ENCODE peak calls at places on chromosomes 4 and X, in four cellular contexts. One of them, this sample, is unnamed.

GRCh38 chr4:55742655-55743191 is 76.9 kb upstream of the EXOC1L start:
- DNase-seq in GM06990: no peak
- DNase-seq in OCI-LY7: no peak
- DNase-seq in transverse colon: no peak
- DNase-seq in this sample: no peak

GRCh38 chrX:30301977-30302376 is 7.2 kb downstream of the NR0B1 start:
- DNase-seq in transverse colon: no peak
- DNase-seq in OCI-LY7: no peak
- DNase-seq in GM06990: no peak
- DNase-seq in this sample: no peak

GRCh38 chr4:158211288-158211687 is 1.0 kb downstream of the TMEM144 start:
- DNase-seq in transverse colon: peak
- DNase-seq in GM06990: no peak
- DNase-seq in OCI-LY7: no peak
- DNase-seq in this sample: no peak

GRCh38 chrX:102658551-102658950 is 7.3 kb downstream of the GPRASP1 start:
- DNase-seq in GM06990: no peak
- DNase-seq in transverse colon: no peak
- DNase-seq in OCI-LY7: no peak
- DNase-seq in this sample: no peak

GRCh38 chr4:33628296-33628695 is 2616.0 kb downstream of the ARAP2 start:
- DNase-seq in GM06990: no peak
- DNase-seq in transverse colon: no peak
- DNase-seq in OCI-LY7: no peak
- DNase-seq in this sample: no peak

GRCh38 chrX:45621356-45622041 is 420.8 kb upstream of the DIPK2B start:
- DNase-seq in OCI-LY7: no peak
- DNase-seq in transverse colon: no peak
- DNase-seq in GM06990: peak
- DNase-seq in this sample: no peak

GRCh38 chr4:5773271-5773555 is 62.2 kb downstream of the EVC start:
- DNase-seq in transverse colon: no peak
- DNase-seq in GM06990: no peak
- DNase-seq in OCI-LY7: no peak
- DNase-seq in this sample: no peak

GRCh38 chr4:188714488-188714887 is 575.2 kb downstream of the TRIML1 start:
- DNase-seq in OCI-LY7: no peak
- DNase-seq in transverse colon: no peak
- DNase-seq in GM06990: no peak
- DNase-seq in this sample: no peak

GRCh38 chr4:124431663-124432192 is 280.8 kb downstream of the ANKRD50 start:
- DNase-seq in OCI-LY7: no peak
- DNase-seq in GM06990: no peak
- DNase-seq in transverse colon: no peak
- DNase-seq in this sample: no peak

GRCh38 chrX:84156831-84157230 is 31.2 kb downstream of the RPS6KA6 start:
- DNase-seq in transverse colon: no peak
- DNase-seq in GM06990: no peak
- DNase-seq in OCI-LY7: no peak
- DNase-seq in this sample: no peak

GRCh38 chr4:73901031-73901430 is 31.8 kb downstream of the CXCL1 start:
- DNase-seq in GM06990: no peak
- DNase-seq in OCI-LY7: no peak
- DNase-seq in transverse colon: no peak
- DNase-seq in this sample: no peak
- TF ChIP-seq CTCF in GM06990: no peak
- TF ChIP-seq CTCF in OCI-LY7: no peak
- TF ChIP-seq CTCF in transverse colon: no peak
- TF ChIP-seq CTCF in this sample: no peak

DNA sequence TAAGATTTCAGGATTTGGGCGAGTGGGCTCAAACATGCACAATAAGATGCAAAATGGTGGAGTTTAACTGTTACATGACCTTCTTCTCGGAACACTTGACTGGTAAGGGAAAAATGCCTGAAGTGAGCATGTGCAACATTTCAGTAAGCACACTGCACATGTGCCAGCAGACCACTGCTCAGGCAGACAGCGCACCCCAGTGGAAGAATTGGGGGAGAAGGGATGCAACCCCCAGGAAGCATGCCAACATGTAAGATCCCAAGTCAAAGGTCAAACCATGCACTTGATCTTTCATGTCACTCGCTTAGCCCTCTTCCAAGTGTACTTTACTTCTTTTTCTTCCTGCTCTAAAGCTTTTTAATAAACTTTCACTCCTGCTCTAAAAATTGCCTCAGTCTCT is 256.3 kb downstream of the CENPC start:
- DNase-seq in GM06990: no peak
- DNase-seq in transverse colon: no peak
- DNase-seq in OCI-LY7: peak
- DNase-seq in this sample: peak
- TF ChIP-seq CTCF in GM06990: peak
- TF ChIP-seq CTCF in transverse colon: no peak
- TF ChIP-seq CTCF in OCI-LY7: peak
- TF ChIP-seq CTCF in this sample: peak

GRCh38 chrX:155857561-155857960 is 23.6 kb upstream of the VAMP7 start:
- DNase-seq in OCI-LY7: peak
- DNase-seq in GM06990: no peak
- DNase-seq in transverse colon: no peak
- DNase-seq in this sample: no peak
- TF ChIP-seq CTCF in OCI-LY7: peak
- TF ChIP-seq CTCF in GM06990: peak
- TF ChIP-seq CTCF in transverse colon: no peak
- TF ChIP-seq CTCF in this sample: peak

GRCh38 chrX:129754266-129755024 is 15.7 kb downstream of the XPNPEP2 start:
- DNase-seq in OCI-LY7: no peak
- DNase-seq in GM06990: no peak
- DNase-seq in transverse colon: no peak
- DNase-seq in this sample: no peak
- TF ChIP-seq CTCF in OCI-LY7: peak
- TF ChIP-seq CTCF in GM06990: peak
- TF ChIP-seq CTCF in transverse colon: no peak
- TF ChIP-seq CTCF in this sample: peak

DNA sequence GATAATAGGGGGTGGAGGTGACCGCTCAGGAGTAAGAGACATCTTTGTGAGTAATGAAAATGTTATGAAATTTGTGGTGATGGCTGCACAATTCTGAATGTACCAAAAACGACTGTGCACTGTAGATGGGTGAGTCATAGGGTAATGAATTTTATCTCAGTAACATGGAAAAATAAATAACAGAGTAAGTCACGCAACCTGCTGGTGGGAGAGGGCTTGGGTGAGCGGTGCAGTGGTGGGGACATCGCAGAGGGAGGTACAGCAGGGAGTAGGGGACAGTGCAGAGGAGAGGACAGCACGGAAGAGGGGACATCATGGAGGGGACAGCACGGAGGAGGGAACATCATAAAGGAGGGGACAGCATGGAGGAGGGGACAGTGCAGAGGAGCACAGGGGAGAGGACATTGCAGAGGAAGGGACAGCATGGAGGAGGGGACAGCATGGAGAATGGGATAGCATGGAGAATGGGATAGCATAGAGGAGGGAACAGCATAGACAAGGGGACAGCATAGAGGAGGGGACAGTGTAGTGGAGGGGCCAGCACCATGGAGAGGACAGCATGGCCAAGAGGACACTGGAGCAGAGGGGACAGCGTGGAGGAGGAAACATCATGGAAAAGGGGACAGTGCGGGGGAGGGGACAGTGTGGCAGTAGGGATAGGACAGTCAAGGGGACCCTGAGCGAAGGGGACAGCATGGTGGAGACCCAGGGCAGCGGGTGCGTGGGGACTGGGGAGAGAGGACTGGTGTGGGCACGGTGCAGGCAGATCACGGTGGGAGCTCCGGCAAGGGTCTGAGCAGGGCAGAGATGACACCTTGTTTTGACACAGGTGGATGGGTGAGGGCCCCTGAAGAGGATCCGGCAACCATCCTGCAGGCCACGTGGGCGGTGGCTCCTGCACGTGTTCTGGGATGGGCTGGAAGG is 68.5 kb upstream of the MXD4 start:
- DNase-seq in transverse colon: no peak
- DNase-seq in GM06990: no peak
- DNase-seq in OCI-LY7: no peak
- DNase-seq in this sample: no peak
- TF ChIP-seq CTCF in transverse colon: no peak
- TF ChIP-seq CTCF in GM06990: no peak
- TF ChIP-seq CTCF in OCI-LY7: no peak
- TF ChIP-seq CTCF in this sample: no peak

DNA sequence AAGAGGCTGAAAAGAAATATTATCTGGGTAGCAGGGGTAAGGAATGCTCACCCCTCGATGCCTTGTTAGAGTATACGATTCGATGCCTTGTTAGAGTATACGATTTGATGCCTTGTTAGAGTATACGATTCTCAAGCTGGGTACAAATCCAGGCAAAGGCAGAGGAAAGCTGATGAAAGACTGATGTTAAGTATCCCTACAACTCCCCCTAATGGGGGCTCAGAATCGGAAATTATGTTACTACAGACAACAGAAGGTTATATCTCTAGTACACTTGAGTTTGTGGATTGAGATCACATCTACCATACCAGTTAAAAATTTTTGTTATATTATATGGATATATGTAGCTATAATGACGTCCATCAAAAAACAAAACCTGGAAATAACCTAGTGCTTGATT is 4.8 kb downstream of the LRRC66 start:
- DNase-seq in GM06990: no peak
- DNase-seq in OCI-LY7: no peak
- DNase-seq in transverse colon: no peak
- DNase-seq in this sample: no peak
- TF ChIP-seq CTCF in GM06990: no peak
- TF ChIP-seq CTCF in OCI-LY7: peak
- TF ChIP-seq CTCF in transverse colon: no peak
- TF ChIP-seq CTCF in this sample: no peak

GRCh38 chrX:63050225-63050624 is 300.9 kb downstream of the SPIN4 start:
- DNase-seq in GM06990: no peak
- DNase-seq in transverse colon: no peak
- DNase-seq in OCI-LY7: peak
- DNase-seq in this sample: no peak
- TF ChIP-seq CTCF in GM06990: peak
- TF ChIP-seq CTCF in transverse colon: no peak
- TF ChIP-seq CTCF in OCI-LY7: peak
- TF ChIP-seq CTCF in this sample: no peak

GRCh38 chr4:76447326-76447954 is 12.4 kb downstream of the SHROOM3 start:
- DNase-seq in GM06990: no peak
- DNase-seq in transverse colon: no peak
- DNase-seq in OCI-LY7: no peak
- DNase-seq in this sample: no peak
- TF ChIP-seq CTCF in GM06990: no peak
- TF ChIP-seq CTCF in transverse colon: no peak
- TF ChIP-seq CTCF in OCI-LY7: no peak
- TF ChIP-seq CTCF in this sample: no peak